ENCODE peak calls at places on chromosome 14, in five cellular contexts. S is cardiac fibroblast, A is fibroblast of villous mesenchyme, K is coronary artery, G is AG04449. M is an unnamed sample.

GRCh38 chr14:71138236-71139057 is 231.2 kb downstream of the PCNX1 start:
- DNase-seq in G (no peak), S (peak), A (no peak), K (no peak), M (no peak)

GRCh38 chr14:59964251-59965007 is 44.5 kb downstream of the LRRC9 start:
- DNase-seq in S (peak), A (peak), G (no peak), K (no peak), M (no peak)

GRCh38 chr14:75991753-75992152 is 6.2 kb downstream of the IFT43 start:
- DNase-seq in S (no peak), K (no peak), G (no peak), A (peak), M (no peak)

GRCh38 chr14:52015411-52016030 is 26.2 kb downstream of the RTRAF start:
- DNase-seq in K (no peak), S (peak), G (no peak), A (peak), M (no peak)

GRCh38 chr14:61304678-61305077 is 16.7 kb upstream of the PRKCH start:
- DNase-seq in K (no peak), S (peak), G (no peak), A (no peak), M (no peak)

GRCh38 chr14:105940534-105941225 is 414.3 kb downstream of the TMEM121 start:
- DNase-seq in A (no peak), K (peak), G (no peak), S (no peak), M (no peak)

GRCh38 chr14:20048202-20048601 is 11.6 kb upstream of the OR4L1 start:
- DNase-seq in G (no peak), K (no peak), S (no peak), A (no peak), M (no peak)

GRCh38 chr14:65153101-65153500 is 50.8 kb upstream of the MAX start:
- DNase-seq in G (no peak), S (no peak), K (no peak), A (peak), M (no peak)

GRCh38 chr14:64234877-64235651 is 59.1 kb downstream of the ESR2 start:
- DNase-seq in K (no peak), A (peak), S (peak), G (no peak), M (no peak)

GRCh38 chr14:101221549-101222160 is 318.1 kb upstream of the RTL1 start:
- DNase-seq in G (no peak), S (no peak), A (no peak), K (no peak), M (no peak)

GRCh38 chr14:102504951-102505600 is 4.5 kb downstream of the ANKRD9 start:
- DNase-seq in A (no peak), K (peak), G (no peak), S (no peak), M (no peak)

DNA sequence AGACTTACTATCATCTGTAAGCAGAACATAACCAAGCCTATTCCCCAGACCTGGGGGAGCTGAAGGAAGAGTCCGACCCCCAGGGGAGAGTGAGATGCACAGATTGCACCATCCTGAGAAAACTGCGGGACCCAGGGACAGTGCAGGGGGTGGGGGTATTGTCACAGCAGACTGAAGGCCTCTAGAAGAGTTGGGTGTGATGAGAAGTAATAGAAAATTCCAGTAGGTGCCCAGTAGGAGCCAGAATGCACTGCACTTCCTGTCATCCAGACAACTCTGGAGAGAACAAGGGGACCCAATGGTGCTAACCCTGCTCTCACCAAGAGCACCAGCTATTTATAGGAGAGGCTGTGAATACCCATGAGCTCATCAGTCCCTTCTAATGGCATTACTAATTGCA is 190.1 kb downstream of the BCL11B start:
- DNase-seq in S (no peak), K (no peak), A (no peak), G (no peak), M (no peak)
- H3K4me3 ChIP-seq in S (no peak), K (no peak), A (no peak), G (no peak), M (no peak)

GRCh38 chr14:104252256-104253215 is 114.1 kb downstream of the KIF26A start:
- DNase-seq in K (no peak), A (no peak), G (no peak), S (no peak), M (no peak)
- TF ChIP-seq CTCF in K (no peak), A (no peak), G (no peak), S (no peak), M (no peak)

DNA sequence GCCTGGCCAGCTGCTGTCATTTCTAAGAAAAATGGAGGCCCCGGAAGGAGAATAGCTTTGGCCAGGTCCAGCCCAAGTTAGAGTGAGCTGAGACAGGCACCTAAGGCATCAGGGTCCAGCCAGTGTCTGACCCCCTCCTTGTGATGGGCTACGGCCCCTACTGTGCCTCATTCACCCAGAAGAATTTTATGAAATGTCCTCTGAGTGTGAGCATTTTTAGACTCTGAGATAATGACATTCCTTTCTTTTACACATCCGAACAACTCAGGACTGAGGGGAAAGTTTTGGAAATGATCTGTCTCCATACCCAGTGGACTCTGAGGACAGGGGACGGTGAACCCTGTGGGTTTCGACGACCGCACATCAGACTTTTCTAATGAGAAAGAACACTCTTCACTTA is 50.4 kb downstream of the SLC24A4 start:
- DNase-seq in K (no peak), S (peak), G (no peak), A (no peak), M (no peak)
- H3K4me3 ChIP-seq in K (no peak), S (no peak), G (no peak), A (no peak), M (no peak)

DNA sequence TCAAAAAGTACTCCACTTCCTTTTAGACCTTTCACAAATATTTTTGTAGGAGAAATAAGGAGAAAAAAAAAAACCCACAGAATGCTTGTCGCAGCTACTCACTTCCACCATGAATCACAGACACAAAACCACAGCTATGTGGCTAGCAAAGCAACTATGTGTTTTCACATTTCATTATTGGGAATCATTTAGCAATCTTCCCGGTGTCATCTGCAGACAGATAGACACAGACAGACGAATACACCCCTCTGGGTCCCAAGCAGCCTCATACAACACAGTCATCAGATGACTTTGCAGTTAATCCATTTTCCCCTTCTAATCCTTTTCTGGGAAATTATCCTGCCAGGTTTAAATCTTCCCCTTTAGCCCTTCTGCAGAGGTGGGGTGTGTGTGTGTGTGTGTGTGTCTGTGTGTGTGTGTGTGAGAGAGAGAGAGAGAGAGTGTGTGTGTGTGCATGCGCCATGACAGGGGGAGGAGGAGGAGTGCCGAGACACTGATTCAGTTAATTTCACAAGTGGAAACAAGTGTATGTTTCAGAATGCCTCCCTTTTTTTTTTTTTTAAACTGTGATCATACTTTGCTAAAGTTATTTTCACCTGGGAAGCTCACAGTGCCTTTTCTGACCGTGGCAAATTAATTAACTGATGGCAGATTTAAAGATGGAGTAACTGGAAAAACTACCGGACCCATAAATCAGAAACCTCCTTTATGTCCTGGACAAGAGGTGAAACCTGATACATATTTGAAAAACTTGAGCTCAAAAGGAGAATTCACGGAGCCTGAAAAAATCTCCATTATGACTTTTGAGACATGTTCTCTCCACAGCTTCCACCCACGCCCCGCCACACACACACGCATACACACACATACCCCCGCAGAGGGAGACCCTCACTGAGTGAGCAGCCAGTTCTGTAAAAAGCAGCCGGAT is 39.9 kb downstream of the LTBP2 start:
- DNase-seq in S (peak), G (peak), A (peak), K (no peak), M (peak)
- TF ChIP-seq CTCF in S (no peak), G (no peak), A (no peak), K (no peak), M (no peak)

DNA sequence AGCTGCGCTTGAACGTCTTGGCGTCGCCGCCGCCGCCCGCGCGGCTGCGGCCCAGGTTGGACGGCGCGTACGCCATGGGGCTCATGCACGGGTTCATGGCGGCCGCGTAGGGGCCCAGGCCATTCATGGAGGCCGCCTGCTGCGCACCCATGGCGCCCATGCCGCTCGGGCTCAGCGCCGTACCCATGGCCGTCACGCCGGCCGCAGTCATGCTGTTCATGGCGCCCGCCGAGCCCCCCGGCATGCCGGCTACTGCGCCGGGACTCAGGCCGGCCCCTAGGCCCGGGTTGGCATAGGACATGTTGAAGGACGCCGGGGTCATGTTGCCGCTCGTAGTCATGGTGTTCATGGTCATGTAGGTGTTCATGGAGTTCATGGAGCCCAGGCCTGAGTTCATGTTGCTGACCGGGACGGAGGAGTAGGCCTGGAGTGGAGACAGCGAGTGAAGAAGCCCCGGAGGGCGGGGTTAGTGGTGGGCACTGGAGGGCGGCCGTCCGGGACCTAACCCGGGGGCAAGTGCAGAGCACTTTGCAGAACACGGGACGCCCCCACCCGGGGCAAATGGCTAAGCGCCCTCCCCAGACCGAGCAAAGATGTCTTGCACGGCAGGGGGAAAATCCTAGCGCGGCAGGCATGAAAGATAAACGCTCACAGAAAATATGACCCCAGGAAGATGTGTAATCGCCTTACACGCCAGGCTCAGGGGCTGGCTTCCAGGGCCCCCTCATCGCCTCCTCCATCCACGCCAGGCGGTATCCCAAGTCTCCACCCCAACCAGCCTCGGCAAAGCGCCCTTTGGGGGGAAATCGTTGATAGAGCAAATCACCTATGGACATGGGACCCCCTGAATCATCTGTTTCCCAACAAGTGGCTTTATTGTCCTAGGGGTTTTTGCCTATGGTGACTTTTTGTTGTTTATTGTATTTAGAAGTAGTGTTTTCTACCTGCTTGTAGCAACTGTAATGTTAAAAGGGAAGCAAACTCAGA is 2.5 kb downstream of the FOXA1 start:
- DNase-seq in G (no peak), K (no peak), S (no peak), A (no peak), M (no peak)
- H3K4me3 ChIP-seq in G (no peak), K (no peak), S (no peak), A (no peak), M (no peak)

GRCh38 chr14:87063181-87063580 is 929.8 kb downstream of the GALC start:
- DNase-seq in A (no peak), G (no peak), K (no peak), S (no peak), M (no peak)

GRCh38 chr14:87067597-87067996 is 925.4 kb downstream of the GALC start:
- DNase-seq in G (no peak), A (no peak), K (no peak), S (no peak), M (no peak)

GRCh38 chr14:87065366-87065765 is 927.6 kb downstream of the GALC start:
- DNase-seq in S (no peak), K (no peak), G (no peak), A (no peak), M (no peak)

GRCh38 chr14:87067061-87067460 is 925.9 kb downstream of the GALC start:
- DNase-seq in S (no peak), K (no peak), G (no peak), A (no peak), M (no peak)

DNA sequence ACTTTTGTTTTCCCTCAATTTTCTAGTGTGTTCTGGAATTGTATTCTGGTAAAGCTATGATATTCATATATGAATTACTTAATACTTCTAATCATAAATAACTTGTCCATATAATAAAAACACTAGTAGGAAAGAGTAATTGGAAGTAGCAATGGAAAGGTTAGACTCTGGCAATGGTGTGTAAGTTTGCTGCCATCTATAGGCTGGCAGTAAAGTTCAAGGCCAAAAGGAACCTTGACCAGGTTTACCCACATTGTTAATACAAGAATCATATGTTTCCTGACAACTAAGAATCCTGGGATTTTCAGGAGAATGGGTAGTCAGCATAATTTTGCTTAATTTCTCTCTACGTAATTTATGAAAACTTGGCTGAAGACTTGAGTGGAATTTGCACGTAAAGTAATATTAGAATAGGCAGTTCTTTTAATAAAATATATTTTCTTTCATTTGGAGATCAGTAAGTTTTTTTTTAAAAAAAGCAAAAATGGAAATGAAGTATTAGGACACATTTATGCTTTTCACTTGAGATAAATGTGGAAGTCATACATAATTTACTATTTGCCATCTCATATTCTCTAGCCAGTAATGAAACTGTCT is 926.7 kb downstream of the GALC start:
- DNase-seq in G (no peak), A (no peak), S (no peak), K (no peak), M (no peak)
- TF ChIP-seq CTCF in G (peak), A (peak), S (no peak), K (no peak), M (peak)

DNA sequence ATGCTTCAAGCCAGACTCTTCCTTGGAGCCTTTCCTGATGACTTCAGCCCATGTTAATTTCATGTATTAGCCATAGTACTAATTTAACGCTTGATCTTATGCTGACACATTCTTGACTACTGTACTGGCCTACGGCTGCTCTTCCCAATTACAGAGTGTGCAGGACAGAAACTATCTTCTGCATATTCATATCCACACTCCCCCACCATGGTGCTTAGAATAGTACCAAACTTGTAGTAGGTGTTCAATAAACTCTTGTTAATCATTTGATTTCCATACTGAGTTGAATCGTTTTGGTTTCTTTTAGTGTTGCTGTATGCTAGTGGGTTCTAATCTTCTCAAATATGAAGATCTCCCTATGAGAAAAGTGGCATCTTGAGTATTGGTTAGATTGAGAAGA is 21.8 kb upstream of the DGLUCY start:
- DNase-seq in G (no peak), A (no peak), S (no peak), K (no peak), M (no peak)
- H3K4me3 ChIP-seq in G (no peak), A (no peak), S (no peak), K (no peak), M (no peak)

GRCh38 chr14:96227428-96227827 is 22.8 kb downstream of the BDKRB2 start:
- DNase-seq in K (no peak), G (no peak), S (no peak), A (no peak), M (no peak)

GRCh38 chr14:96221841-96222240 is 17.2 kb downstream of the BDKRB2 start:
- DNase-seq in S (no peak), A (no peak), G (no peak), K (no peak), M (no peak)

GRCh38 chr14:96224480-96225096 is 19.9 kb downstream of the BDKRB2 start:
- DNase-seq in A (no peak), G (no peak), K (no peak), S (no peak), M (no peak)

GRCh38 chr14:96229315-96229714 is 24.7 kb downstream of the BDKRB2 start:
- DNase-seq in K (no peak), A (no peak), G (no peak), S (no peak), M (no peak)

GRCh38 chr14:96225745-96226151 is 21.1 kb downstream of the BDKRB2 start:
- DNase-seq in K (no peak), G (peak), S (no peak), A (peak), M (peak)
- TF ChIP-seq CTCF in K (no peak), G (peak), S (no peak), A (peak), M (peak)

M was measured in AG09309.